ENCODE peak calls at places on chromosomes 3 and 15, in seven cellular contexts. C is Caco-2, F is nephron progenitor cell, L is osteoblast, S is thoracic aorta, Z is WTC11, U is fibroblast of lung. M is an unnamed sample.

GRCh38 chr15:85396554-85396953 is 16.2 kb downstream of the AKAP13 start:
- DNase-seq in F (no peak), S (no peak), U (no peak), L (no peak), C (no peak), Z (no peak), M (no peak)

GRCh38 chr3:38051131-38051530 is 12.1 kb downstream of the DLEC1 start:
- DNase-seq in S (no peak), C (no peak), Z (no peak), F (no peak), U (no peak), L (no peak), M (no peak)

GRCh38 chr15:77631790-77632551 is 741 bp downstream of the LINGO1 start:
- DNase-seq in S (no peak), C (peak; percentile 34), L (no peak), F (peak; percentile 67), Z (peak; percentile 64), U (no peak), M (no peak)

GRCh38 chr3:192183109-192183508 is 544.2 kb downstream of the FGF12 start:
- DNase-seq in S (no peak), L (no peak), C (no peak), U (no peak), Z (no peak), F (no peak), M (no peak)

GRCh38 chr3:24419067-24419791 is 75.4 kb downstream of the THRB start:
- DNase-seq in U (no peak), L (no peak), S (no peak), Z (no peak), C (no peak), F (no peak), M (no peak)

GRCh38 chr3:140948460-140949249 is 7.0 kb downstream of the SLC25A36 start:
- DNase-seq in L (no peak), U (no peak), Z (no peak), F (no peak), C (no peak), S (no peak), M (no peak)

GRCh38 chr15:58505581-58505980 is 73.8 kb downstream of the LIPC start:
- DNase-seq in F (no peak), S (no peak), Z (no peak), U (no peak), L (no peak), C (no peak), M (no peak)

GRCh38 chr15:42133892-42134502 is 22.4 kb downstream of the PLA2G4F start:
- DNase-seq in Z (peak; percentile 90), L (peak; percentile 87), U (peak; percentile 12), F (peak; percentile 53), C (peak; percentile 72), S (no peak), M (no peak)

GRCh38 chr3:32176989-32177701 is 61.3 kb upstream of the CMTM8 start:
- DNase-seq in U (peak; percentile 58), C (peak; percentile 83), Z (peak; percentile 51), L (peak; percentile 85), S (no peak), F (peak; percentile 60), M (no peak)

GRCh38 chr3:37967252-37967881 is 23.2 kb upstream of the VILL start:
- DNase-seq in Z (peak; percentile 85), U (peak; percentile 73), C (peak; percentile 82), S (no peak), F (peak; percentile 74), L (peak; percentile 94), M (peak; percentile 52)

GRCh38 chr15:78315686-78316085 is 16.3 kb upstream of the SKIC8 start:
- DNase-seq in F (no peak), L (peak; percentile 13), C (peak; percentile 51), Z (peak; percentile 75), U (no peak), S (no peak), M (no peak)

GRCh38 chr15:33021806-33022389 is 172.6 kb downstream of the FMN1 start:
- DNase-seq in S (no peak), L (peak; percentile 93), Z (no peak), U (peak; percentile 87), C (peak; percentile 48), F (peak; percentile 23), M (no peak)

GRCh38 chr15:67174864-67175573 is 79.4 kb downstream of the AAGAB start:
- DNase-seq in F (no peak), U (no peak), L (peak; percentile 58), Z (no peak), S (no peak), C (no peak), M (no peak)

GRCh38 chr3:72722930-72723726 is 125.1 kb downstream of the SHQ1 start:
- DNase-seq in S (no peak), F (no peak), C (no peak), U (peak; percentile 61), L (peak; percentile 95), Z (no peak), M (no peak)

GRCh38 chr3:188900421-188900941 is 271.3 kb upstream of the TPRG1 start:
- DNase-seq in U (peak; percentile 69), Z (no peak), L (peak; percentile 89), F (no peak), C (no peak), S (no peak), M (no peak)

GRCh38 chr3:58167431-58168351 is 43.1 kb downstream of the DNASE1L3 start:
- DNase-seq in L (peak; percentile 97), Z (peak; percentile 82), S (no peak), C (peak; percentile 78), U (peak; percentile 78), F (peak; percentile 83), M (no peak)

GRCh38 chr3:155101398-155101797 is 21.3 kb downstream of the MME start:
- DNase-seq in U (peak; percentile 98), C (no peak), F (no peak), L (no peak), S (no peak), Z (no peak), M (no peak)

DNA sequence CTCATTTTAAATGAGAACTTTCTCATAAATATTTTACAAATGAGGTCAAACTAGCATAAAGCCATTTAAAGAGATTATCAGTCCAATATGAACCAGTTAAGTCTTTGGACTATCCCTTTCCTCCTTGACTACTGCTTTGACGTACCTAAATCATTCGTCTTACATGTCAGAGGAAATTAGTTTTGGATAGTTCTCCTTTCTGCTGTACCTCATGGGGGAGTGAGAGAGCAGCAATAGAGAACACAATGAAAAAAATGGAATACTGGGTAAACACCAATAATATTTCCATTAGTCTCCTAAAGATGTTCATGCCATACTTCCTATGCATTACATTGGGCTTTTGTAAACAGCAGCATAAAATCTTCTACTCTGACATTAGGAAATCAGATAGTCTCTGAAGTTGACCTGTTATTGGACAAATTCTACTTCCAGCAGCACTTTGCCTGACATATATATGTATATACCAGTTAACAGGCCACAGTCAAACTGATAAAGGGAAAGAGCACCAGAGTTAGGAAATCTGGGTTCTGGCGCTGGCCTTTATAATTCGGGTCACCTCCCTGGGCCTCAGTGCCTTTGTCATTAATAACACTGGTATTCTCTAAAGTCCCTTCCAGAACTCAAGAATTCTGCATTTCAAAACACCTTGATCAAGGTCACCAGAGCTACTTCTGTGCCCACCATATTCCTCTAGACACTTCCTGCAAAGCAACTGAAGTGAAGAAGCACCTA is 26.8 kb downstream of the TIMMDC1 start:
- DNase-seq in L (peak; percentile 67), C (no peak), F (no peak), Z (no peak), U (peak; percentile 38), S (no peak), M (no peak)
- TF ChIP-seq CTCF in L (peak; percentile 57), C (peak; percentile 26), F (no peak), Z (no peak), U (peak; percentile 62), S (peak; percentile 21), M (no peak)

GRCh38 chr3:27228805-27229204 is 140.4 kb downstream of the NEK10 start:
- DNase-seq in U (no peak), S (no peak), F (no peak), C (no peak), Z (peak; percentile 44), L (no peak), M (no peak)
- TF ChIP-seq CTCF in U (no peak), S (no peak), F (no peak), C (no peak), Z (peak; percentile 63), L (no peak), M (no peak)

DNA sequence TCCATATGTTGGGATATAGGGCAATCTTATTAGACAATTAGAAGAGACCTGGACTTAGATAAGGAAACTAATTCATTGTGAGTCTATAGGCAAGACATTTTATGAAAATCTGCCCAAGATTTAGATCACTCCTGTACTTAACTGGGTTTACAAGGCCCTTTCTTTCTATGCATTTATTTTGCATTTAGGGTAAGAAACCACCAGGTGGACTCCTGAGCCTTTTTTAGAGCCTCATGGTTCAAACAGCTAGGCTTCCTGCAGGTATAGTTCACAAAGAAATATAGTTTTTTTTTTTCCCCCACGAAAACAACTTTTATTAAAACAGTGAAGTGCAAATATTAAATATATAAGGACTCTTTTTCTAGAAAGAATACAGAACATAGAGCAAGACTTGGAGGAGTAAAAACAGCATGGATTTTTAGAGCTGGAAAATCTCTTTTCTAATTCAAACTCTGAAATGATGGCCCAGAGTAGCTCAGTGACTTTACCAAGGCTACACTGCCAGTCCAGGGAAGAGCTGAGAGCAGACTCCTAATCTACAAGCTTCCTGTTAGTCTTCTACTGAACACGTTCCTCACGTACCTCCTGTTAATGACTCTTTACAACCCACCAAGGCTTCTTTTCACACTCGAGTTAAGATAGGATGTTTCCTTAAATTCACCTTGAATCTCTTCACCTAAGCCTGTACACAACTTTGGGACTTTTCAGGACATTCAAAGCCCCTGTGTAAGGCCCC is 401.0 kb upstream of the ATP11B start:
- DNase-seq in L (no peak), C (no peak), U (no peak), F (no peak), Z (no peak), S (no peak), M (no peak)
- TF ChIP-seq CTCF in L (no peak), C (no peak), U (no peak), F (no peak), Z (no peak), S (no peak), M (no peak)

GRCh38 chr3:50369271-50369670 is 9.9 kb upstream of the TMEM115 start:
- DNase-seq in F (no peak), S (no peak), Z (no peak), U (no peak), L (no peak), C (no peak), M (no peak)

GRCh38 chr3:50373146-50373864 is 14.0 kb upstream of the TMEM115 start:
- DNase-seq in U (no peak), L (no peak), F (no peak), S (no peak), C (no peak), Z (peak; percentile 31), M (no peak)

GRCh38 chr3:50371133-50371670 is 11.9 kb upstream of the TMEM115 start:
- DNase-seq in F (no peak), L (no peak), U (no peak), S (no peak), C (no peak), Z (no peak), M (no peak)

GRCh38 chr3:50372349-50372748 is 13.0 kb upstream of the TMEM115 start:
- DNase-seq in Z (no peak), U (no peak), S (no peak), F (no peak), L (no peak), C (no peak), M (no peak)

GRCh38 chr3:50370594-50370993 is 11.3 kb upstream of the TMEM115 start:
- DNase-seq in U (peak; percentile 52), L (no peak), C (peak; percentile 28), Z (no peak), S (no peak), F (no peak), M (no peak)
- TF ChIP-seq CTCF in U (no peak), L (no peak), C (no peak), Z (no peak), S (no peak), F (no peak), M (no peak)

M was measured in omental fat pad.